ENCODE peak calls at places on chromosomes 3 and 15, in six cellular contexts. U is mammary epithelial cell, R is kidney, N is stomach, X is upper lobe of right lung, S is endothelial cell of umbilical vein. T is an unnamed sample.

GRCh38 chr3:149016669-149017541 is 25.6 kb downstream of the GYG1 start:
- DNase-seq in R (no peak), U (peak; percentile 90), N (no peak), S (peak; percentile 37), X (no peak), T (no peak)

GRCh38 chr15:90413411-90414379 is 25.7 kb downstream of the IQGAP1 start:
- DNase-seq in R (no peak), S (peak; percentile 54), X (no peak), N (no peak), U (no peak), T (no peak)

GRCh38 chr3:35743218-35743617 is 103.9 kb downstream of the ARPP21 start:
- DNase-seq in U (no peak), N (no peak), X (no peak), S (no peak), R (no peak), T (no peak)

GRCh38 chr3:73437828-73438227 is 186.9 kb downstream of the PDZRN3 start:
- DNase-seq in U (peak; percentile 14), S (no peak), N (no peak), X (no peak), R (no peak), T (no peak)

GRCh38 chr15:88887068-88887580 is 8.2 kb downstream of the HAPLN3 start:
- DNase-seq in N (no peak), R (no peak), S (no peak), U (no peak), X (no peak), T (peak; percentile 61)

GRCh38 chr15:30921781-30922371 is 18.2 kb downstream of the FAN1 start:
- DNase-seq in U (no peak), R (no peak), X (no peak), N (peak; percentile 54), S (peak; percentile 57), T (peak; percentile 61)

GRCh38 chr3:104102386-104102785 is 1264.3 kb upstream of the ALCAM start:
- DNase-seq in X (peak; percentile 36), R (no peak), U (peak; percentile 13), S (peak; percentile 60), N (no peak), T (peak; percentile 78)

GRCh38 chr3:120170223-120170622 is 76.0 kb upstream of the GSK3B start:
- DNase-seq in R (no peak), S (no peak), X (no peak), N (no peak), U (peak; percentile 99), T (no peak)

GRCh38 chr3:179324270-179324754 is 1.5 kb downstream of the ZNF639 start:
- DNase-seq in U (peak; percentile 42), S (peak; percentile 57), R (no peak), N (no peak), X (no peak), T (no peak)

GRCh38 chr3:151707216-151707615 is 26.5 kb upstream of the AADACL2 start:
- DNase-seq in U (no peak), N (no peak), R (no peak), S (no peak), X (no peak), T (no peak)

GRCh38 chr3:126956361-126956760 is 26.6 kb upstream of the PLXNA1 start:
- DNase-seq in U (no peak), R (peak; percentile 39), X (peak; percentile 13), S (no peak), N (no peak), T (no peak)

GRCh38 chr3:175346573-175347356 is 487.6 kb downstream of the NAALADL2 start:
- DNase-seq in S (peak; percentile 91), X (peak; percentile 66), N (peak; percentile 65), R (peak; percentile 89), U (peak; percentile 87), T (no peak)

GRCh38 chr15:87365221-87365620 is 891.3 kb downstream of the NTRK3 start:
- DNase-seq in S (no peak), R (no peak), U (peak; percentile 75), X (no peak), N (no peak), T (no peak)

GRCh38 chr15:31387483-31388118 is 61.0 kb downstream of the KLF13 start:
- DNase-seq in U (peak; percentile 37), S (no peak), N (peak; percentile 85), R (peak; percentile 63), X (no peak), T (no peak)

GRCh38 chr3:193744048-193744821 is 151.2 kb downstream of the OPA1 start:
- DNase-seq in S (no peak), X (no peak), R (no peak), U (no peak), N (peak; percentile 30), T (peak; percentile 67)

GRCh38 chr3:104176706-104177105 is 1190.0 kb upstream of the ALCAM start:
- DNase-seq in S (no peak), R (no peak), U (no peak), X (no peak), N (no peak), T (no peak)

GRCh38 chr3:157103860-157104259 is 56.1 kb downstream of the CCNL1 start:
- DNase-seq in N (no peak), U (no peak), R (no peak), X (no peak), S (no peak), T (no peak)

GRCh38 chr3:100761211-100761921 is 52.1 kb downstream of the TFG start:
- DNase-seq in U (no peak), X (no peak), R (no peak), N (no peak), S (peak; percentile 4), T (peak; percentile 74)

GRCh38 chr3:187743195-187744141 is 1.8 kb downstream of the BCL6 start:
- DNase-seq in U (peak; percentile 35), X (peak; percentile 92), R (peak; percentile 92), S (peak; percentile 39), N (peak; percentile 63), T (peak; percentile 72)

GRCh38 chr3:151058742-151059141 is 26.7 kb upstream of the MED12L start:
- DNase-seq in S (no peak), X (no peak), R (no peak), U (no peak), N (no peak), T (no peak)

GRCh38 chr3:71245052-71245488 is 338.5 kb downstream of the FOXP1 start:
- DNase-seq in R (no peak), U (no peak), N (no peak), X (no peak), S (peak; percentile 80), T (no peak)

GRCh38 chr3:71225951-71226564 is 357.5 kb downstream of the FOXP1 start:
- DNase-seq in U (no peak), N (no peak), X (no peak), S (peak; percentile 34), R (peak; percentile 53), T (no peak)

GRCh38 chr3:72160351-72160750 is 375.4 kb upstream of the PROK2 start:
- DNase-seq in U (no peak), X (no peak), R (no peak), N (no peak), S (no peak), T (no peak)

GRCh38 chr15:91225728-91226127 is 125.7 kb downstream of the SV2B start:
- DNase-seq in X (no peak), R (no peak), U (no peak), S (no peak), N (no peak), T (no peak)

GRCh38 chr3:37290551-37290950 is 116.2 kb upstream of the LRRFIP2 start:
- DNase-seq in N (no peak), U (peak; percentile 21), R (no peak), X (no peak), S (no peak), T (no peak)

GRCh38 chr3:42210731-42211130 is 55.3 kb downstream of the CCK start:
- DNase-seq in R (no peak), N (no peak), U (no peak), S (no peak), X (no peak), T (no peak)
- H3K4me1 ChIP-seq in R (no peaks in the 10 kb centered on the region), N (no peaks in the 10 kb centered on the region), U (peaks cover 4% of the 10 kb centered on the region), S (no peaks in the 10 kb centered on the region), X (peaks cover 16% of the 10 kb centered on the region), T (no peaks in the 10 kb centered on the region)

DNA sequence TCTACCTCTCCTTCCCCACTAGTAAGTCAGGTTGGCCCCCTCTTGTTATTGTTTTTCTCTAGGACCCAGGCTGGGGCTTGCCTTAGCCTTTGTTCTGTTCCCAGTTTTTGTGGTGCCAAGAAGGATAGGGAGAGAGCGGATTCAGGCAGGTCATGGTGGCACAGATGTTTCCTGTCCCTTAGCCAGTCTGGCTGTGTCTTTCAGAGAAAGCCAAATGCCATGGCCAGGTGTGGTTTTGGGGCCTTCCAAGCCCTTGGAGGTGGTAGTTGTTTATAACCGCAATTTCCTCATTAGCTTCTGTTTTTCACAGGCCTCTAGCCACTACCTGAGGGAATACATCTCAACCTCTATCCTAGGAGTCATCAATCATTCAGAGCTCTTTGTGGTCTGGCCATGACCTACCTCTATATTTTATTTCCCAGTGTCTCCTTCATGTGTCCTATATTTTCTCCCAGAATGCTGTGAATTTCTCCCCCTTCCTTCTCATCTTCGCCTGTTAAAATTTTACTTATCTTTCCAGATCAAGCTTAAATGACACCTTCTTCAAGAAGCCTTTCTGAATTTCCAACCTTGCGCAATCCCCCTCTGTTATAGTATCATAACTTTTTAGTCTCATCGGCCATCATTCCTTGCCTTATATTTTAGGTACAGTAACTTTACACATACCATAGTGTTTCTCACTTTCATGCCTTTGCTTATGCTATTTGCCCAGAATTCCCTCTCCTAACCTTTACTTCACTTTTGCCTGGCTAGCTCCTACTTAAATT is 38.2 kb downstream of the TIMP4 start:
- DNase-seq in U (peak; percentile 39), N (no peak), S (peak; percentile 60), X (no peak), R (no peak), T (no peak)
- TF ChIP-seq CTCF in U (no peak), N (no peak), S (no peak), X (no peak), R (no peak), T (no peak)

GRCh38 chr15:78757636-78757905 is 53.7 kb downstream of the ADAMTS7 start:
- DNase-seq in N (no peak), R (peak; percentile 64), U (no peak), S (no peak), X (no peak), T (no peak)
- H3K4me1 ChIP-seq in N (peaks cover 29% of the 10 kb centered on the region), R (no peaks in the 10 kb centered on the region), U (peaks cover 11% of the 10 kb centered on the region), S (peaks cover 37% of the 10 kb centered on the region), X (peaks cover 15% of the 10 kb centered on the region), T (no peaks in the 10 kb centered on the region)

GRCh38 chr3:65436580-65436979 is 602.1 kb downstream of the MAGI1 start:
- DNase-seq in N (no peak), R (no peak), U (no peak), S (peak; percentile 26), X (no peak), T (peak; percentile 69)
- TF ChIP-seq CTCF in N (no peak), R (no peak), U (peak; percentile 17), S (peak; percentile 45), X (no peak), T (peak; percentile 90)

DNA sequence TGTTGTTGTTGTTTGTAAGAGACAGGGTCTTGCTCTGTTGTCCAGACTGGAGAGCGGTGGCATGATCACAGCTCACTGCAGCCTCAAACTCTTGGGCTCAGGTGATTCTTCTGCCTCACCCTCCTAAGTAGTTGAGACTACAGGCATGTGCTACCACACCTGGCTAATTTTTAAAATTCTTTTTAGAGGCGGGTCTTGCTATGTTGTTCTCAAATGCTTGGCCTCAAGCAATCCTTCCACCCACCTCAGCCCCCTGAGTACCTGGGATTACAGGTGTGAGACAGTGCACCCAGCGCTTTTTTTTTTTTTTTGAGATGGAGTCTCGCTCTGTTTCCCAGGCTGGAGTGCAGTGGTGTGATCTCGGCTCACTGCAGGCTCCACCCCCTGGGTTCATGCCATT is 46.7 kb downstream of the TMOD3 start:
- DNase-seq in S (no peak), R (no peak), X (no peak), U (peak; percentile 24), N (no peak), T (no peak)
- H3K4me1 ChIP-seq in S (peaks cover 43% of the 10 kb centered on the region), R (peaks cover 17% of the 10 kb centered on the region), X (peaks cover 20% of the 10 kb centered on the region), U (peaks cover 55% of the 10 kb centered on the region), N (peaks cover 27% of the 10 kb centered on the region), T (peaks cover 5% of the 10 kb centered on the region)

GRCh38 chr3:134126153-134126552 is 96.4 kb upstream of the SLCO2A1 start:
- DNase-seq in R (no peak), N (no peak), U (no peak), S (peak; percentile 16), X (no peak), T (no peak)
- TF ChIP-seq CTCF in R (peak; percentile 2), N (no peak), U (peak; percentile 17), S (peak; percentile 8), X (no peak), T (peak; percentile 57)